ENCODE peak calls at places on chromosomes 13 and 19, in seven cellular contexts. E is tibial artery, Q is aorta, I is RWPE1, M is heart left ventricle, D is heart right ventricle, Z is prostate gland. F is an unnamed sample.

GRCh38 chr13:26831336-26831908 is 70.8 kb upstream of the GPR12 start:
- DNase-seq in Z (no peak), Q (no peak), E (no peak), I (no peak), M (no peak), D (no peak), F (no peak)

GRCh38 chr13:44362394-44363040 is 11.1 kb upstream of the SERP2 start:
- DNase-seq in E (no peak), M (no peak), Q (no peak), Z (no peak), D (no peak), I (no peak), F (no peak)

GRCh38 chr13:65292488-65292901 is 1937.6 kb downstream of the PCDH9 start:
- DNase-seq in D (no peak), M (no peak), Q (no peak), E (no peak), Z (no peak), I (peak), F (no peak)

GRCh38 chr13:51444922-51445321 is 7.9 kb downstream of the INTS6 start:
- DNase-seq in E (no peak), Z (no peak), I (no peak), Q (no peak), M (no peak), D (no peak), F (no peak)

GRCh38 chr13:112842343-112842856 is 126.6 kb upstream of the MCF2L start:
- DNase-seq in Q (no peak), Z (no peak), D (peak), I (no peak), M (peak), E (peak), F (no peak)

GRCh38 chr19:7494416-7495098 is 5.7 kb upstream of the PEX11G start:
- DNase-seq in M (peak), I (no peak), Z (peak), Q (peak), D (peak), E (peak), F (no peak)

GRCh38 chr19:55216461-55217198 is 7.3 kb upstream of the PTPRH start:
- DNase-seq in I (peak), Q (peak), Z (peak), E (no peak), D (peak), M (peak), F (peak)

GRCh38 chr19:511101-511841 is 4.0 kb downstream of the TPGS1 start:
- DNase-seq in Q (peak), D (no peak), I (no peak), E (no peak), Z (no peak), M (peak), F (peak)

GRCh38 chr19:47471733-47472457 is at the start of gene SLC8A2:
- DNase-seq in E (peak), M (peak), Z (peak), D (peak), I (peak), Q (peak), F (peak)

DNA sequence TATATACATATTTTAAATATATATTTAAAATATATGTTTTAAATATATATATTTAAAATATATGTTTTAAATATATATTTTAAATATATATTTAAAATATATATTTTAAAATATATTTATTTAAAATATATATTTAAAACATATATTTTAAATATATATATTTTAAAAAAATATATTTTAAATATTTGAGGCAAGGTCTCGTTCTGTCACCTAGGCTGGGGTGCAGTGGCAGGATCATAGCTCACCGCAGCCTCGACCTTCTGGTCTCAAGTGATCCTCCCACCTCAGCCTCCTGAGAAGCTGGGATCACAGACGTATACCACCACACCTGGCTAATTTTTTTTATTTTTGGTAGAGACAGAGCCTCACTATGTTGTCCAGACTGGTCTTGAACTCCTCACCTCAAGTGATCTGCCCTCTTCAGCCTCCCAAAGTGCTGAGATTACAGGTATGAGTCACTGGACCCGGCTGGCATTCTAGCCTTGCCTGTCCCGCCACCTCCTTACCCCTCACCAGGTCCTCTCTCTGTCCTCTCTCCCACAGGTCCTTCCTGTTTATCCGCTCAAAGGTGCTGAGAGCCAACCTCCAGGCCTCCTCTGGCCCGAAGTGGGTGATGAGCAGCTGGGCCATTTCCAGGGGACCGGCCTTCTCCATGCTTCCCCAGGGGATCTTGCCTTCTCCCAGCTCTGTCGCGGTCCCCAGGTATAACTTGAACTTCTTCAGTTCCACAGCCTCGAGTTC is 564 bp downstream of the NLRP12 start:
- DNase-seq in Z (no peak), D (no peak), Q (no peak), I (no peak), M (no peak), E (no peak), F (no peak)
- H3K27ac ChIP-seq in Z (no peak), D (no peak), Q (no peak), I (no peak), M (no peak), E (no peak), F (peak)

GRCh38 chr19:51761696-51762095 is 716 bp downstream of the FPR2 start:
- DNase-seq in Z (no peak), E (no peak), M (no peak), I (no peak), D (no peak), Q (no peak), F (no peak)

DNA sequence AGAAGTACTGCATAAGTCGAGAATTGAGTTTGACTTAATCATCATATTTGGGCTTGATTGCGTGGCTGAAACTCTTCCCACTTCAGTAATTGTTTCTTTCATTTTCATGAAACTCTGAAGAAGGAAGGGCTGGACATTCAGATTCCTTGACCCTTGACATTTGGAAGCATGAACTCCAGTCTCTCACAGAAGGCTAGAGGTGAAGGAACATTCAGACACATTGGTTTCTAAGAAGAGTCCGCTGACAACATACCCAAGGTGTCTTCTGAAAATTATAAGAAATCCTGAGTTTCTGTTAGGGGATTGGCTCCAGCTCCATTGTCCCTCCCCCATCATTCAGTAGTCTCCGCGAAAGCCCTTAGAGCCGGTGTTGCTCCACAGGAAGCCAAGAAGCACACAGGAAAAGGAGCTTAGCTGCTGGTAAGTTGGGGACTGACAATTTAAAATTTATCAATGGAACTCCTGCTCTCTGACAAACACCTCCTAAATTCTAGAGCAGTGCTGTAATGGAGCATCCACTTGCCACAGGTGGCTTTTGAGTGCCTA is at the start of gene FPR2:
- DNase-seq in I (no peak), D (no peak), M (no peak), Q (no peak), Z (no peak), E (no peak), F (no peak)
- H3K27ac ChIP-seq in I (no peak), D (peak), M (no peak), Q (no peak), Z (no peak), E (no peak), F (no peak)

GRCh38 chr13:33236021-33236420 is 49.5 kb downstream of the STARD13 start:
- DNase-seq in M (no peak), D (no peak), I (peak), Z (no peak), Q (no peak), E (no peak), F (no peak)
- H3K27ac ChIP-seq in M (peak), D (peak), I (peak), Z (no peak), Q (no peak), E (peak), F (peak)

DNA sequence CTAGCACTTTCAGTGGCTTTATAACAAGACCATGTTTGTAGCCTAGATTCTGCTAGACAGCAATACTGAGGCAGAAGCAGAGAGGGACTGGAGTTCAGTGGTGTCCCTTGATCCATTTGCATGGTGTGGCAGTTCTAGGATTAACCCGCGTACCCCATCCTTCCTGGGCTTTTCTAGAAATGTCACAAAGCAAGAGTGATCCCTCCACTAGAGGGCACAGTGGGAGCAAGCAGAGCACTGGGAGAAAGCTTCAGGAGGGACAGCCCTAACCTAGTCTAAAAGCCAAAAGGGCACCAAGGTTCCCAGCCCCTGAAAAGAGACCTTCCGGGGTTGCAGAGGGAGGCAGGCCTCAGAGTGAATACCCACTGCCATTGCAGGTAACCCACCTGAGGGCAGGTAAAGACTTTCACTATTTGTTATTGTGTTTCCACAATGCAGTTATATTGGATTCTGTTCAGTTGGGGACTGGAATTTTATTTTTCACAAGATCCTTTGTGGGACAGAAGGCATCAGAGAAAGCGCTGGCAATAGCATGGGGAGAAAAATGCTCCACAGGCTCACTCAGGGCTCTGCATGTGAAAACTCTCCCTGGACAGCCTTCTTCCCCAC is 170.6 kb downstream of the FLT1 start:
- DNase-seq in Z (peak), D (no peak), I (peak), M (peak), Q (peak), E (no peak), F (no peak)
- H3K27ac ChIP-seq in Z (no peak), D (peak), I (no peak), M (no peak), Q (no peak), E (no peak), F (no peak)

DNA sequence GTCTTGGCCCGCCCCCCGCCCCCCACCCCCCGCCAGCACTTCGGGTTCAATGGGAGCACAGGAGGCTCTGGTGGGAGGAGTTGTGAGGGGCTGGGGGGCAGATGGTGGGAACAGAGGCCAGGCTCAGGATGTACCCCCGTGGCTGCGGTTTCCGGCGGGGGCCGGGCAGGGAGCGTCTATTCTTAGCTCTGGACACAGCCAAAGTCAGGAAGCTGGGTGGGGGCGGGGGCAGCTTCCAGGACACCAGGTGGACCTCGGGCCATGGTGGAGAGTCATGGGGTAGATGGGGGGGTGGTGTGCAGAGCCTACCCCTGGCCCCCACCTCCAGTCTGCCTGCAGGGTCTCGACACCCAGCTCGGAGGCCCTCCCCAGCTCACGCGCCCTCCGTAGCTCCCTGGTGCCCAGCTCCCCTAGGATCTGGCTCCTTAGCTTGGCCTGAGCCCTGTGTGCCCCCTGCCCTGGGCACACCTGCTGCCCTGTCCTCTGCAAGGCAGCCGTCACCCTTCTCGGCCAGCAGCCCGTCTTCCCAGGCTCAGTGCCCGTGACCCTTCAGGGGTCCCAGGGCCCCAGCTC is 2.2 kb upstream of the TBXA2R start:
- DNase-seq in Q (no peak), M (peak), I (no peak), Z (no peak), E (peak), D (peak), F (no peak)
- H3K27ac ChIP-seq in Q (no peak), M (peak), I (no peak), Z (no peak), E (peak), D (peak), F (peak)